ENCODE peak calls at places on chromosomes 6 and 20, in seven cellular contexts. T is colonic mucosa; Z is heart left ventricle; O is suprapubic skin; A is GM23338; F is HCT116; P is CD8-positive, alpha-beta T cell. C is an unnamed sample.

GRCh38 chr20:44247131-44247571 is at the start of gene GDAP1L1:
- DNase-seq in O (no peak), Z (peak), F (no peak), A (peak), T (no peak), P (no peak), C (no peak)

GRCh38 chr20:59573837-59574236 is 30.5 kb upstream of the PHACTR3 start:
- DNase-seq in T (no peak), P (no peak), A (no peak), O (peak), Z (no peak), F (no peak), C (no peak)

GRCh38 chr6:29723666-29724588 is 693 bp downstream of the HLA-F start:
- DNase-seq in A (peak), Z (peak), F (no peak), O (peak), T (peak), P (peak), C (peak)

GRCh38 chr20:10672579-10673127 is 1.1 kb downstream of the JAG1 start:
- DNase-seq in A (peak), F (no peak), P (no peak), T (peak), O (peak), Z (peak), C (peak)

GRCh38 chr6:498795-499231 is 107.3 kb downstream of the IRF4 start:
- DNase-seq in Z (no peak), P (peak), T (no peak), A (no peak), F (no peak), O (no peak), C (no peak)

GRCh38 chr6:104957301-104958177 is 632 bp downstream of the LIN28B start:
- DNase-seq in F (no peak), T (no peak), Z (no peak), A (peak), O (no peak), P (no peak), C (no peak)

GRCh38 chr6:107853226-107853625 is 29.1 kb upstream of the SCML4 start:
- DNase-seq in F (no peak), Z (no peak), A (no peak), T (no peak), O (no peak), P (no peak), C (no peak)

GRCh38 chr6:24257282-24257681 is 100.6 kb downstream of the DCDC2 start:
- DNase-seq in O (no peak), A (peak), F (peak), P (no peak), T (no peak), Z (no peak), C (no peak)

GRCh38 chr6:129440691-129441090 is 269.3 kb downstream of the ARHGAP18 start:
- DNase-seq in T (no peak), P (no peak), A (peak), Z (peak), O (no peak), F (no peak), C (no peak)

GRCh38 chr6:2038096-2038495 is 207.3 kb downstream of the GMDS start:
- DNase-seq in P (peak), F (no peak), Z (no peak), T (no peak), O (no peak), A (no peak), C (no peak)

GRCh38 chr6:87093199-87093598 is 1.7 kb downstream of the CGA start:
- DNase-seq in P (no peak), F (no peak), A (no peak), T (no peak), O (no peak), Z (no peak), C (no peak)

DNA sequence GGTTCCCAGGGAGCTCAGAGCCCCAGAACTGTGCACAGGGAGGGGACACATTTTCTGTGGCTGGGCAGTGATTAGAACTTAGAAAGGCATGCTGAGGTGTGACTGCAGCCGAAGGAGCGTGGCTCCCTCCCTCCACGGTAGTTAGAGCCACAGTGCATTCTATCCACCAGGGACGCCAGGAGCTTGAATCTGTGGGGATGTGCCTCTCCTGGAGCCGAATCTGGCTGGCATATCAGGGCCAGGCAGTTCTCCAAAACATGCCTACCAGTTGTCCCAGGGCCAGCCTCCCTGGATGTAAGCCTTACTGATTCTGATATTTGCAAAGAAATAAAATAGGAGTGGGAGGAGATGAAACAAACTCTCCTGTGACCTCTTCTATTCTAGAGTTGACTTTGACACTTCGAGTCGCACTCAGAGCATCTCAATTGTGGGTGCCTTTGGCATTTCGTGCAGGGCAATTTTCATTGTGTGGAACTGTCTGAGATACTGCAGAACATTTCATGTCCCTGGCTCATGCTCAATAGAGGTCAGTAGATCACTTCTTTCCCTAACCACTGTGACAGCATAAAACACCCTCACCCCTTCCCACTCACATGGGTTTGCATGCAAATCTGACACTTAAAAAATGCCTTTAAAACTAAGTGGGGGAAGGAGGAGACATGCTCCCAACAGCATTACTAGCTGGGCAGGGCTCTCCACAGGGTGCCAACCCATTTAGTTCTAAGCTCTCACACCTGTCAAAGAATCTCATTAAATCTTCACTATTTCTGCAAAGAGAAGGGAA is 379.0 kb downstream of the PREX1 start:
- DNase-seq in F (no peak), P (no peak), O (no peak), A (no peak), Z (no peak), T (no peak), C (no peak)
- TF ChIP-seq CTCF in F (peak), P (no peak), O (no peak), A (no peak), Z (no peak), T (no peak), C (no peak)

DNA sequence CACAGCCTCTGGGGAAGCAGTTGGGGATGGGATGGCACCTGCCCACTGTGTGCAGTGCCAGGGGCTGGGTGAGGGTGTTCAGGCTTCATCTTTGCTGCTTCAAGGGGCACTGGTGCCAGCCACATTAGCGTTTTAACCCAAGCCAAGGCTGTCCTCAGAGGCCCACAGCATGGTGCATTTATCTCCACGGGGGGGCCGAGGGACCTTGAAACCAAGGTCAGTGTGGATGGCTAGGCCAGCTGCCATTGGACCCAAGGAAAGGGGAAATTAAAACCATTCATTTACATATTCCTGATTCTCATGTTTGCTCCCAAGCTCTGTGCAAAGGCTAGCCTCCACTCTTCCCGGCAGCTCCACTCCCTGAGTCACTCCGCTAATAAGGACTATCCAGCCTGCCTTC is 197.0 kb downstream of the CDH4 start:
- DNase-seq in P (no peak), O (no peak), A (no peak), T (no peak), Z (no peak), F (no peak), C (no peak)
- H3K4me3 ChIP-seq in P (no peak), O (no peak), A (no peak), T (no peak), Z (no peak), F (no peak), C (no peak)

GRCh38 chr20:19275630-19276071 is 63.2 kb downstream of the SLC24A3 start:
- DNase-seq in P (no peak), A (no peak), F (no peak), O (peak), Z (peak), T (peak), C (peak)
- H3K27ac ChIP-seq in P (no peak), A (no peak), F (no peak), O (peak), Z (peak), T (peak), C (no peak)

GRCh38 chr20:8722277-8722928 is 346.5 kb upstream of the PLCB4 start:
- DNase-seq in O (no peak), T (peak), P (peak), Z (no peak), A (peak), F (peak), C (no peak)
- TF ChIP-seq CTCF in O (peak), T (peak), P (peak), Z (peak), A (peak), F (peak), C (peak)

DNA sequence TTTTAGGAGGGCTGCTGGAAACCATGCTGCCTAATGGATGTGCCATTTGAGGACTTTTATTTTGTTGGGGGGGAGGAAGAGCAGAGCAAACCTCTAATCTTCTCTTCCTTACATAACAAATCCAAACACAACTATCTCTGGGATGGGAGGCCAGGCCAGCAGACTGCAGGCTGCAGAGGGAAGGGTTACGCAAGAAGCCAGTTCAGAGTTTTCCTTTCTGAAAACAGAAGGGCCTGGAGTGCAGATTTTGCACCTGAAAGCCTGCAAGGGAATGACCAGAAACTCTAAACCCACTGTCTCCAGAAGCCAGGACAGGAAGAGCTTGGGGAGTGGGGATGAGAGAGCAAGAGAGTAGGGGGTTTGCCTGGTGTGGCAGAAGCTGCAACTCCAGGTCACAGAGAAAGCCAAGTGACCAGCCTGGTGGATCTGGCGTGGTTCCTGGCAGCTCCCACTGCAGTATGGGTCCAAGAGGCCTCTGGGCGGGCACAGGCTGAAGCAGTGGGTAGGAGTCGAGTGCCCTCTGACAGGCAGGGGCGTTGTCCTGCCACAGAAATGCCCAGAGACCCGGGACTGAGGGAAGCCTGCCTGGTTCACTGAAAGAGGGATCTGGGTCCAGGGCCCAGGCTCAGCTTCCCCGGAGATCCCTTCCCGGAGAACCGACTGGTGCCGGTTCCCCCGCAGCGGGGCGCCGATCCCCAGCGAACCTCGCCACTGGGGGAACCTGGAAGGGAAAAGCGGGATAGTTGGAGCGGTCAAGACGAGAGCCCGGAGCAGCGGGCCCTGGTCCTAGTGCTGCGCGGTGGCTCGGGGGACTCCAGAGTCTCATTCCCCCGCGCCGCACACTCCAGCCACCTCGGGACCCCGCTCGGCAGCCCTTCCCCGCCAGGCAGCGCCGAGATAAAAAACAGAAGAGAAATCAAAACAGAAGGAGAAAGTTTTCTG is 6.7 kb downstream of the MAFB start:
- DNase-seq in O (peak), T (no peak), A (peak), F (no peak), P (no peak), Z (peak), C (no peak)
- H3K4me3 ChIP-seq in O (peak), T (no peak), A (peak), F (no peak), P (no peak), Z (peak), C (peak)

GRCh38 chr6:43476744-43477143 is 626 bp upstream of the TJAP1 start:
- DNase-seq in O (no peak), F (no peak), P (no peak), T (no peak), Z (no peak), A (no peak), C (no peak)
- H3K27ac ChIP-seq in O (no peak), F (no peak), P (peak), T (no peak), Z (peak), A (peak), C (peak)